ENCODE peak calls at places on chromosome 1, in nine cellular contexts. C, D, O, K, S, Y, X, A and U are unnamed samples.

GRCh38 chr1:234980657-234981396 is 147.8 kb downstream of the TOMM20 start:
- DNase-seq in O (peak), S (peak), Y (peak), D (peak), C (peak), A (peak), K (peak), X (peak), U (peak)

GRCh38 chr1:7470904-7471638 is 300.0 kb upstream of the VAMP3 start:
- DNase-seq in O (no peak), A (peak), K (no peak), S (peak), X (no peak), Y (peak), D (peak), C (peak), U (no peak)

GRCh38 chr1:192086643-192087042 is 71.6 kb upstream of the RGS18 start:
- DNase-seq in Y (no peak), S (no peak), A (no peak), C (no peak), K (no peak), O (no peak), X (no peak), D (no peak), U (no peak)

GRCh38 chr1:107689157-107689556 is 275.8 kb downstream of the VAV3 start:
- DNase-seq in C (no peak), D (no peak), K (no peak), X (no peak), S (peak), O (no peak), A (no peak), Y (no peak), U (no peak)

GRCh38 chr1:84319662-84320061 is 18.2 kb downstream of the SAMD13 start:
- DNase-seq in X (no peak), K (no peak), O (no peak), Y (no peak), D (no peak), S (no peak), A (no peak), C (no peak), U (no peak)

GRCh38 chr1:29583727-29584126 is 347.4 kb downstream of the PTPRU start:
- DNase-seq in O (no peak), Y (no peak), S (no peak), K (no peak), X (no peak), A (no peak), C (no peak), D (no peak), U (no peak)

GRCh38 chr1:221118176-221118937 is 239.1 kb downstream of the HLX start:
- DNase-seq in K (no peak), S (no peak), A (no peak), O (peak), X (no peak), Y (no peak), D (no peak), C (no peak), U (no peak)

GRCh38 chr1:22143065-22143514 is at the start of gene WNT4:
- DNase-seq in O (no peak), X (no peak), S (peak), D (peak), A (peak), C (peak), Y (no peak), K (no peak), U (no peak)